ENCODE peak calls at places on chromosomes 5 and 9, in six cellular contexts. B is amniotic epithelial cell, H is ACHN, O is SK-N-MC, J is Calu3, Z is ELR. L is an unnamed sample.
A peak's percentile ranks its signal among the peaks of the same experiment; 100 is the strongest.

GRCh38 chr9:81619353-81620008 is 69.9 kb downstream of the TLE1 start:
- DNase-seq in H (peak; percentile 8), O (no peak), Z (peak; percentile 49), J (no peak), B (peak; percentile 74), L (peak; percentile 81)

GRCh38 chr5:1536298-1537165 is 12.8 kb upstream of the LPCAT1 start:
- DNase-seq in J (no peak), H (peak; percentile 55), B (peak; percentile 58), O (no peak), Z (peak; percentile 37), L (no peak)

GRCh38 chr5:82952326-82952725 is 124.9 kb downstream of the TMEM167A start:
- DNase-seq in J (no peak), Z (peak; percentile 40), B (no peak), O (no peak), H (no peak), L (no peak)

GRCh38 chr5:99320461-99320860 is 391.7 kb upstream of the CHD1 start:
- DNase-seq in O (no peak), H (peak; percentile 6), J (peak; percentile 46), B (peak; percentile 0), Z (no peak), L (no peak)

GRCh38 chr5:59813761-59814562 is 79.6 kb downstream of the PDE4D start:
- DNase-seq in H (peak; percentile 67), J (peak; percentile 57), B (peak; percentile 74), Z (peak; percentile 77), O (peak; percentile 75), L (no peak)

GRCh38 chr5:147084702-147085101 is 150.1 kb upstream of the STK32A start:
- DNase-seq in B (no peak), J (peak; percentile 8), H (no peak), O (no peak), Z (no peak), L (no peak)

GRCh38 chr5:88786217-88786560 is 96.8 kb downstream of the MEF2C start:
- DNase-seq in H (peak; percentile 47), B (no peak), O (no peak), J (no peak), Z (peak; percentile 39), L (no peak)

GRCh38 chr9:6915635-6916034 is 157.9 kb downstream of the KDM4C start:
- DNase-seq in J (no peak), H (no peak), B (no peak), Z (no peak), O (no peak), L (no peak)

GRCh38 chr9:19231126-19232035 is 888 bp downstream of the DENND4C start:
- DNase-seq in O (no peak), H (peak; percentile 26), B (no peak), Z (peak; percentile 57), J (peak; percentile 12), L (no peak)

GRCh38 chr5:142824391-142824790 is 54.2 kb downstream of the ARHGAP26 start:
- DNase-seq in O (no peak), H (no peak), J (no peak), Z (no peak), B (no peak), L (no peak)

GRCh38 chr9:89139450-89139849 is 39.2 kb downstream of the SHC3 start:
- DNase-seq in O (no peak), B (peak; percentile 78), Z (no peak), H (peak; percentile 38), J (no peak), L (no peak)

GRCh38 chr5:35922468-35922867 is 16.0 kb downstream of the CAPSL start:
- DNase-seq in H (no peak), B (no peak), O (no peak), Z (no peak), J (no peak), L (no peak)

GRCh38 chr9:35736201-35736633 is 3.8 kb downstream of the CREB3 start:
- DNase-seq in H (peak; percentile 70), O (peak; percentile 20), B (peak; percentile 76), J (peak; percentile 72), Z (peak; percentile 86), L (no peak)

GRCh38 chr5:133391349-133392136 is 220.8 kb downstream of the FSTL4 start:
- DNase-seq in J (no peak), B (no peak), O (no peak), H (no peak), Z (no peak), L (no peak)

GRCh38 chr5:35404701-35405100 is 174.4 kb upstream of the PRLR start:
- DNase-seq in H (no peak), B (peak; percentile 21), O (no peak), Z (no peak), J (no peak), L (no peak)

L was measured in HFF-Myc.